ENCODE peak calls at places on chromosomes 11 and 22, in four cellular contexts. V is WTC11, T is K562, D is SK-N-SH. G is an unnamed sample.

GRCh38 chr11:31641477-31642062 is 132.0 kb downstream of the ELP4 start:
- DNase-seq in V (peak), T (peak), D (peak), G (no peak)

GRCh38 chr11:14144905-14145304 is 182.4 kb downstream of the SPON1 start:
- DNase-seq in T (no peak), V (no peak), D (no peak), G (no peak)

GRCh38 chr11:64996710-64997380 is at the start of gene BATF2:
- DNase-seq in T (peak), V (peak), D (peak), G (no peak)

GRCh38 chr22:41925783-41926460 is 684 bp downstream of the TNFRSF13C start:
- DNase-seq in V (peak), D (peak), T (peak), G (no peak)

GRCh38 chr22:31148953-31149627 is 8.8 kb upstream of the PLA2G3 start:
- DNase-seq in D (peak), V (peak), T (peak), G (no peak)

GRCh38 chr11:94958118-94958517 is 15.2 kb downstream of the CWC15 start:
- DNase-seq in D (no peak), V (no peak), T (no peak), G (no peak)

GRCh38 chr11:95330332-95330731 is 99.3 kb upstream of the SESN3 start:
- DNase-seq in V (no peak), T (no peak), D (no peak), G (no peak)

GRCh38 chr22:31081963-31082605 is 966 bp downstream of the SMTN start:
- DNase-seq in T (no peak), D (peak), V (no peak), G (no peak)

GRCh38 chr11:73996161-73996747 is 12.6 kb downstream of the UCP3 start:
- DNase-seq in V (no peak), T (no peak), D (no peak), G (no peak)

DNA sequence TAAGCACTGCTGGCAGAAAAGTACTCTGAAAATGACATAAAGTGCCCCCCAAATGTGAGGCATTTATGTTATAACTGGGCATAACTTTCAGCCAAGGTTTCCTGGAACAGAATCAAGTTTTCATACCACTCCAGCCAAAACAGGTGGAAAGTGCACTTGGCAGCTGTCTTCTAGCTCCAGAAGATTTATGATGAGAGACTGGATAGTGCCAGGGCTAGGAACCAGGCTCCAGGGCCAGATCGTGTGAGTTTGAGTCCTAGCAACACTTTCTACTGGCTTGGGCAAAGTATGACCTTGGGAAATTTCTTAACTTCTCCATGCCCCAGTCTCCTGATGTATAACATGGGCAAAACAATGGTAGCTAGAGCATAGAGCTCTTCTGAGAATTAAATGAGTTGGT is 339.1 kb downstream of the TENM4 start:
- DNase-seq in D (no peak), V (no peak), T (no peak), G (no peak)
- TF ChIP-seq USF1 in D (no peak), V (no peak), T (no peak), G (no peak)

DNA sequence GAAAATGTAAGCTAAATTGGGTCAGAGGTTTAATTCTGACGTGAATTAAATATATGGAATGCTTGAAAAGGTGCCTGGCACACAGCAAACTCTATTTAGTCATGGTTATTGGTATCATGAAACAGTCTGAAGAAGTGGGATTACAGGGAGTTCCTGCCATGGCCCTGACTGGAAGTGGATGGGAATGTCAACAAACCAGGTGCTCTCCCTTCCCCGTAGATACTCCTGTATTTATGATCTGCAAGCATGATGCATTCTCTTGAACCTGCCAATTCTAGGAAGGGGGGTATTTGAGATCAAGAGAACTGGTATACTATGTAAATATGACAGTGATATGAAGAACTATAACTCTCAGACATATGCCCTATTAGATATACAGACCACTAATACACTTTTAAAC is 115.5 kb downstream of the ENTHD1 start:
- DNase-seq in T (no peak), D (no peak), V (no peak), G (no peak)
- TF ChIP-seq USF1 in T (no peak), D (no peak), V (no peak), G (no peak)

GRCh38 chr22:39898997-39899396 is 1.9 kb upstream of the GRAP2 start:
- DNase-seq in T (no peak), D (no peak), V (no peak), G (peak)
- TF ChIP-seq USF1 in T (no peak), D (no peak), V (no peak), G (no peak)

DNA sequence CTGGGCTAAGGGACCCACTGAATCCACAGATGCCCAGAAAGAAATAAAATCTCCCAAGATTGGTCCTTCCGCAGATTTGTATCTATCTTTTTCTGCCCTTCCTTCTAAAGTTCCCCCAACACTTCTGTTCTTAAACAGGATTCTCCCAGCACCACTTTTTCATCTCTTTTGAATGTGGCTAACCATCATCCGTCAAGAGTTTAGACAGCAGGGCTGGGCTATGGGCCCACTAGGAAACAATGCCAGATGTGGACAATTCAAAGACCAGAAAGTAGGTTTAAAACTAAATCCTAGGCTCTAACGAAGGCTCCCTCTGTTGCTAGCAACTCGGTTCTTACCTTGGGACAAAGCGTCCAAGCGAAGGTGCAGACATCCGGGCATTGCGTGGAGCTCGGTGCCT is 100.0 kb downstream of the AMBRA1 start:
- DNase-seq in V (no peak), D (no peak), T (no peak), G (no peak)
- TF ChIP-seq USF1 in V (no peak), D (no peak), T (no peak), G (no peak)

DNA sequence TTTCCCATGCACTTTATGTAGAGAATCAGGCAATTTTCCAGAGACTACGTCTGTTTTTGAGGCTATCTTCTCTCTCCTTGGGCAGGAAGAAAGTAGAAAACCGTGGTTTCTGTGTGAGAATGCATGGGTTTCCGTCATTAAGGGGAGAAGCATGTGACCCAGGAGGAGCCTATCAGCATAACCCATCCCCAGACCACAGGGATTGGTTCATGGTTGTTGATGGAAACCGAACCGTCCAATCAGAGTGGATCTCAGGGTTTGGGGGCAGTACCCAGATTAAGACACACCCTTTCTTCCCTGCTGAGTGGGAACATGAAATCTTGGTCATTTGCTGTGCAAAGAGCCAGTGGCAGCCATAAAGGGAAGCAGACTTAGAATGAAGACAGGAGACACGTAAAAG is 517.8 kb downstream of the MN1 start:
- DNase-seq in D (no peak), V (no peak), T (peak), G (no peak)
- TF ChIP-seq USF1 in D (no peak), V (no peak), T (peak), G (no peak)

GRCh38 chr11:34907934-34908593 is 8.1 kb downstream of the APIP start:
- DNase-seq in V (no peak), T (no peak), D (no peak), G (no peak)

GRCh38 chr11:34910817-34911216 is 5.4 kb downstream of the APIP start:
- DNase-seq in D (no peak), T (no peak), V (no peak), G (no peak)

GRCh38 chr11:34909435-34909834 is 6.7 kb downstream of the APIP start:
- DNase-seq in D (no peak), T (no peak), V (no peak), G (no peak)

GRCh38 chr11:34905666-34906065 is 10.5 kb downstream of the APIP start:
- DNase-seq in D (no peak), V (no peak), T (no peak), G (no peak)

DNA sequence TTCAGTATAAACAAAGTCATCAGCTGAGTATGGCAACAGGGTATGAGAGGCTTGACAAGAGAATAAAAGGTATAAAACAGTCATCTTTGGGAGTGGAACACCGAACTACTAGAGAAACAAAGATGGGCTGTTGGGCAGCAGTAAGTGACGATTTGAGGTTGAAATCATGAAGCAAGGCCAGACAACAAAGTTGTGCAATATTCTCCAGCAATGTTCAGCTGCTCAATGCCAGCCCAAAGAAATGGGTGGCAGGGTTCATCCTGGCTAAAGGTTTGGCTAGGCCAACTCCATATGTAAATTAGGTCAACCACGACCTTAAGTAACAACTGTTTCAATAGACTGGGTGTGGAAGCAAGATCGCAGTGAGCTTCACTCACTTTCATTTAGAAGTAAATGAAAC is 6.2 kb downstream of the APIP start:
- DNase-seq in T (no peak), V (no peak), D (no peak), G (no peak)
- TF ChIP-seq USF1 in T (no peak), V (no peak), D (no peak), G (no peak)